ENCODE peak calls at places on chromosomes 4 and X, in four cellular contexts. J is RKO, R is fibroblast of gingiva, A is WTC11. D is an unnamed sample.
A peak's percentile ranks its signal among the peaks of the same experiment; 100 is the strongest.

GRCh38 chr4:183242291-183242690 is 77.8 kb downstream of the CLDN22 start:
- DNase-seq in J (no peak), R (no peak), A (no peak), D (no peak)

GRCh38 chr4:38675167-38676121 is 11.4 kb downstream of the KLF3 start:
- DNase-seq in J (peak; percentile 76), R (peak; percentile 63), A (peak; percentile 85), D (no peak)

GRCh38 chr4:134722306-134722705 is 520.7 kb upstream of the PABPC4L start:
- DNase-seq in J (no peak), R (no peak), A (no peak), D (no peak)

GRCh38 chrX:154396948-154397887 is 959 bp upstream of the RPL10 start:
- DNase-seq in J (peak; percentile 76), R (peak; percentile 67), A (peak; percentile 44), D (peak; percentile 92)

GRCh38 chr4:148515248-148515647 is 73.0 kb upstream of the NR3C2 start:
- DNase-seq in J (peak; percentile 53), R (peak; percentile 41), A (no peak), D (no peak)

GRCh38 chrX:64202808-64203320 is 2.6 kb downstream of the AMER1 start:
- DNase-seq in J (no peak), R (no peak), A (no peak), D (no peak)

GRCh38 chr4:7206856-7207567 is 14.7 kb downstream of the SORCS2 start:
- DNase-seq in J (peak; percentile 21), R (peak; percentile 70), A (peak; percentile 49), D (no peak)

GRCh38 chr4:60129740-60130139 is 1070.4 kb upstream of the ADGRL3 start:
- DNase-seq in J (no peak), R (no peak), A (no peak), D (no peak)

GRCh38 chr4:120773641-120774040 is 148.9 kb downstream of the PRDM5 start:
- DNase-seq in J (no peak), R (no peak), A (no peak), D (no peak)

GRCh38 chr4:123547167-123547817 is 150.7 kb downstream of the SPRY1 start:
- DNase-seq in J (no peak), R (no peak), A (peak; percentile 87), D (no peak)

GRCh38 chr4:52665592-52665991 is 6.5 kb upstream of the USP46 start:
- DNase-seq in J (peak; percentile 23), R (no peak), A (no peak), D (no peak)

GRCh38 chr4:140346136-140346535 is 27.3 kb upstream of the SCOC start:
- DNase-seq in J (no peak), R (no peak), A (no peak), D (no peak)

GRCh38 chr4:161359491-161359890 is 804.3 kb downstream of the FSTL5 start:
- DNase-seq in J (no peak), R (no peak), A (no peak), D (no peak)

GRCh38 chr4:122863626-122864025 is 37.0 kb downstream of the FGF2 start:
- DNase-seq in J (no peak), R (no peak), A (no peak), D (no peak)

GRCh38 chr4:88828846-88829245 is 131.2 kb upstream of the NAP1L5 start:
- DNase-seq in J (no peak), R (peak; percentile 62), A (no peak), D (no peak)

GRCh38 chrX:121322159-121322558 is 274.7 kb downstream of the GLUD2 start:
- DNase-seq in J (peak; percentile 5), R (no peak), A (no peak), D (no peak)

GRCh38 chrX:105282077-105282476 is 61.6 kb upstream of the TEX13A start:
- DNase-seq in J (no peak), R (no peak), A (no peak), D (no peak)

GRCh38 chrX:44096666-44097065 is 123.5 kb upstream of the NDP start:
- DNase-seq in J (no peak), R (no peak), A (no peak), D (no peak)

GRCh38 chr4:76570141-76570989 is 135.3 kb downstream of the SHROOM3 start:
- DNase-seq in J (peak; percentile 67), R (peak; percentile 17), A (no peak), D (no peak)

GRCh38 chr4:6199344-6199921 is 916 bp downstream of the JAKMIP1 start:
- DNase-seq in J (no peak), R (no peak), A (no peak), D (no peak)

GRCh38 chr4:173182403-173182802 is 13.8 kb downstream of the GALNT7 start:
- DNase-seq in J (peak; percentile 58), R (peak; percentile 58), A (no peak), D (no peak)

GRCh38 chr4:1792832-1793495 is at the start of gene FGFR3:
- DNase-seq in J (peak; percentile 60), R (no peak), A (peak; percentile 78), D (no peak)

GRCh38 chrX:12162420-12162819 is 24.1 kb downstream of the FRMPD4 start:
- DNase-seq in J (no peak), R (peak; percentile 0), A (no peak), D (no peak)

GRCh38 chr4:152038238-152038637 is 277.4 kb upstream of the GATB start:
- DNase-seq in J (no peak), R (no peak), A (no peak), D (no peak)

GRCh38 chrX:1727531-1728027 is 112.7 kb downstream of the ASMT start:
- DNase-seq in J (peak; percentile 58), R (no peak), A (peak; percentile 50), D (no peak)

GRCh38 chr4:5137927-5138326 is 86.6 kb downstream of the STK32B start:
- DNase-seq in J (no peak), R (no peak), A (no peak), D (no peak)

GRCh38 chrX:74383611-74384010 is 37.7 kb upstream of the SLC16A2 start:
- DNase-seq in J (peak; percentile 63), R (peak; percentile 31), A (peak; percentile 32), D (no peak)

GRCh38 chr4:151631349-151631748 is 129.5 kb downstream of the GATB start:
- DNase-seq in J (no peak), R (no peak), A (no peak), D (no peak)

GRCh38 chr4:7323461-7323871 is 111.3 kb downstream of the PSAPL1 start:
- DNase-seq in J (no peak), R (no peak), A (no peak), D (peak; percentile 54)

GRCh38 chrX:21963736-21964135 is 23.2 kb downstream of the SMS start:
- DNase-seq in J (no peak), R (peak; percentile 59), A (no peak), D (no peak)

GRCh38 chr4:77581724-77582123 is 23.9 kb upstream of the CXCL13 start:
- DNase-seq in J (no peak), R (peak; percentile 12), A (no peak), D (no peak)

GRCh38 chr4:6427439-6428090 is 44.8 kb downstream of the PPP2R2C start:
- DNase-seq in J (no peak), R (no peak), A (no peak), D (no peak)

GRCh38 chr4:189804884-189805283 is 135.8 kb upstream of the FRG1 start:
- DNase-seq in J (no peak), R (no peak), A (no peak), D (no peak)

GRCh38 chrX:124194209-124194608 is 138.3 kb upstream of the TEX13D start:
- DNase-seq in J (no peak), R (no peak), A (no peak), D (no peak)

GRCh38 chr4:47862297-47862696 is 24.4 kb upstream of the CORIN start:
- DNase-seq in J (no peak), R (peak; percentile 21), A (no peak), D (no peak)

D was measured in spleen.